ENCODE peak calls at places on chromosomes 1 and 21, in six cellular contexts. One of them, this sample, is unnamed.

GRCh38 chr1:92679980-92680379 is 104.9 kb downstream of the EVI5 start:
- DNase-seq in dorsolateral prefrontal cortex: no peak
- DNase-seq in upper lobe of right lung: no peak
- DNase-seq in ovary: no peak
- DNase-seq in mucosa of descending colon: no peak
- DNase-seq in PC-3: peak; percentile 37
- DNase-seq in this sample: no peak

GRCh38 chr1:183306317-183307042 is 111.7 kb downstream of the NMNAT2 start:
- DNase-seq in ovary: no peak
- DNase-seq in upper lobe of right lung: no peak
- DNase-seq in dorsolateral prefrontal cortex: no peak
- DNase-seq in PC-3: peak; percentile 19
- DNase-seq in mucosa of descending colon: no peak
- DNase-seq in this sample: no peak

GRCh38 chr1:77889240-77889637 is 815 bp downstream of the NEXN start:
- DNase-seq in mucosa of descending colon: no peak
- DNase-seq in dorsolateral prefrontal cortex: no peak
- DNase-seq in PC-3: peak; percentile 62
- DNase-seq in ovary: no peak
- DNase-seq in upper lobe of right lung: no peak
- DNase-seq in this sample: no peak

GRCh38 chr1:71224958-71225357 is 144.1 kb upstream of the ZRANB2 start:
- DNase-seq in upper lobe of right lung: no peak
- DNase-seq in mucosa of descending colon: no peak
- DNase-seq in dorsolateral prefrontal cortex: no peak
- DNase-seq in ovary: no peak
- DNase-seq in PC-3: no peak
- DNase-seq in this sample: no peak

GRCh38 chr1:150366416-150367296 is 2.7 kb downstream of the RPRD2 start:
- DNase-seq in dorsolateral prefrontal cortex: no peak
- DNase-seq in mucosa of descending colon: no peak
- DNase-seq in ovary: no peak
- DNase-seq in PC-3: peak; percentile 30
- DNase-seq in upper lobe of right lung: no peak
- DNase-seq in this sample: no peak

GRCh38 chr1:212413902-212414327 is 771 bp downstream of the PACC1 start:
- DNase-seq in upper lobe of right lung: no peak
- DNase-seq in PC-3: no peak
- DNase-seq in mucosa of descending colon: no peak
- DNase-seq in dorsolateral prefrontal cortex: no peak
- DNase-seq in ovary: no peak
- DNase-seq in this sample: no peak

GRCh38 chr1:17122449-17123194 is 3.4 kb upstream of the PADI2 start:
- DNase-seq in ovary: no peak
- DNase-seq in PC-3: no peak
- DNase-seq in upper lobe of right lung: no peak
- DNase-seq in mucosa of descending colon: peak; percentile 53
- DNase-seq in dorsolateral prefrontal cortex: no peak
- DNase-seq in this sample: no peak

GRCh38 chr21:25636727-25637126 is 2.3 kb upstream of the JAM2 start:
- DNase-seq in dorsolateral prefrontal cortex: no peak
- DNase-seq in upper lobe of right lung: no peak
- DNase-seq in ovary: no peak
- DNase-seq in PC-3: no peak
- DNase-seq in mucosa of descending colon: no peak
- DNase-seq in this sample: no peak

GRCh38 chr21:43957128-43957571 is 55.0 kb upstream of the TRAPPC10 start:
- DNase-seq in mucosa of descending colon: peak; percentile 20
- DNase-seq in ovary: no peak
- DNase-seq in upper lobe of right lung: no peak
- DNase-seq in PC-3: no peak
- DNase-seq in dorsolateral prefrontal cortex: no peak
- DNase-seq in this sample: no peak

GRCh38 chr1:10987840-10988417 is 24.5 kb upstream of the TARDBP start:
- DNase-seq in PC-3: no peak
- DNase-seq in mucosa of descending colon: no peak
- DNase-seq in upper lobe of right lung: no peak
- DNase-seq in ovary: no peak
- DNase-seq in dorsolateral prefrontal cortex: no peak
- DNase-seq in this sample: no peak

GRCh38 chr1:25037174-25038074 is 107.3 kb upstream of the RUNX3 start:
- DNase-seq in mucosa of descending colon: peak; percentile 60
- DNase-seq in PC-3: peak; percentile 68
- DNase-seq in upper lobe of right lung: no peak
- DNase-seq in ovary: no peak
- DNase-seq in dorsolateral prefrontal cortex: no peak
- DNase-seq in this sample: no peak

GRCh38 chr21:42117229-42118048 is 46.3 kb downstream of the UMODL1 start:
- DNase-seq in dorsolateral prefrontal cortex: peak; percentile 76
- DNase-seq in ovary: peak; percentile 77
- DNase-seq in mucosa of descending colon: peak; percentile 85
- DNase-seq in upper lobe of right lung: peak; percentile 80
- DNase-seq in PC-3: peak; percentile 94
- DNase-seq in this sample: no peak

GRCh38 chr1:109763646-109764415 is at the start of gene EPS8L3:
- DNase-seq in PC-3: no peak
- DNase-seq in dorsolateral prefrontal cortex: no peak
- DNase-seq in mucosa of descending colon: peak; percentile 94
- DNase-seq in upper lobe of right lung: peak; percentile 48
- DNase-seq in ovary: peak; percentile 25
- DNase-seq in this sample: no peak

GRCh38 chr21:46639489-46640386 is 4.3 kb downstream of the PRMT2 start:
- DNase-seq in ovary: no peak
- DNase-seq in dorsolateral prefrontal cortex: no peak
- DNase-seq in upper lobe of right lung: no peak
- DNase-seq in PC-3: peak; percentile 58
- DNase-seq in mucosa of descending colon: no peak
- DNase-seq in this sample: no peak

GRCh38 chr1:59178803-59179202 is 118.1 kb upstream of the FGGY start:
- DNase-seq in upper lobe of right lung: no peak
- DNase-seq in PC-3: no peak
- DNase-seq in ovary: peak; percentile 63
- DNase-seq in dorsolateral prefrontal cortex: no peak
- DNase-seq in mucosa of descending colon: no peak
- DNase-seq in this sample: no peak

GRCh38 chr1:42965339-42965738 is 6.7 kb upstream of the SLC2A1 start:
- DNase-seq in mucosa of descending colon: no peak
- DNase-seq in upper lobe of right lung: no peak
- DNase-seq in PC-3: no peak
- DNase-seq in dorsolateral prefrontal cortex: no peak
- DNase-seq in ovary: no peak
- DNase-seq in this sample: no peak

GRCh38 chr1:234969011-234969441 is 159.6 kb downstream of the TOMM20 start:
- DNase-seq in PC-3: no peak
- DNase-seq in dorsolateral prefrontal cortex: no peak
- DNase-seq in mucosa of descending colon: no peak
- DNase-seq in ovary: no peak
- DNase-seq in upper lobe of right lung: no peak
- DNase-seq in this sample: no peak

GRCh38 chr21:33069994-33070811 is at the start of gene OLIG1:
- DNase-seq in mucosa of descending colon: peak; percentile 46
- DNase-seq in dorsolateral prefrontal cortex: peak; percentile 64
- DNase-seq in ovary: no peak
- DNase-seq in upper lobe of right lung: peak; percentile 81
- DNase-seq in PC-3: peak; percentile 56
- DNase-seq in this sample: no peak

GRCh38 chr1:221063651-221064050 is 184.4 kb downstream of the HLX start:
- DNase-seq in PC-3: no peak
- DNase-seq in ovary: no peak
- DNase-seq in dorsolateral prefrontal cortex: no peak
- DNase-seq in mucosa of descending colon: no peak
- DNase-seq in upper lobe of right lung: no peak
- DNase-seq in this sample: no peak

GRCh38 chr1:45843474-45843905 is 40.1 kb downstream of the MAST2 start:
- DNase-seq in upper lobe of right lung: no peak
- DNase-seq in dorsolateral prefrontal cortex: no peak
- DNase-seq in PC-3: peak; percentile 22
- DNase-seq in ovary: no peak
- DNase-seq in mucosa of descending colon: no peak
- DNase-seq in this sample: no peak

GRCh38 chr21:44618909-44619308 is 7.0 kb downstream of the KRTAP10-8 start:
- DNase-seq in mucosa of descending colon: no peak
- DNase-seq in ovary: no peak
- DNase-seq in PC-3: peak; percentile 19
- DNase-seq in dorsolateral prefrontal cortex: no peak
- DNase-seq in upper lobe of right lung: no peak
- DNase-seq in this sample: no peak

GRCh38 chr1:21919520-21919919 is 17.6 kb downstream of the HSPG2 start:
- DNase-seq in upper lobe of right lung: no peak
- DNase-seq in PC-3: peak; percentile 77
- DNase-seq in mucosa of descending colon: no peak
- DNase-seq in ovary: no peak
- DNase-seq in dorsolateral prefrontal cortex: no peak
- DNase-seq in this sample: no peak

DNA sequence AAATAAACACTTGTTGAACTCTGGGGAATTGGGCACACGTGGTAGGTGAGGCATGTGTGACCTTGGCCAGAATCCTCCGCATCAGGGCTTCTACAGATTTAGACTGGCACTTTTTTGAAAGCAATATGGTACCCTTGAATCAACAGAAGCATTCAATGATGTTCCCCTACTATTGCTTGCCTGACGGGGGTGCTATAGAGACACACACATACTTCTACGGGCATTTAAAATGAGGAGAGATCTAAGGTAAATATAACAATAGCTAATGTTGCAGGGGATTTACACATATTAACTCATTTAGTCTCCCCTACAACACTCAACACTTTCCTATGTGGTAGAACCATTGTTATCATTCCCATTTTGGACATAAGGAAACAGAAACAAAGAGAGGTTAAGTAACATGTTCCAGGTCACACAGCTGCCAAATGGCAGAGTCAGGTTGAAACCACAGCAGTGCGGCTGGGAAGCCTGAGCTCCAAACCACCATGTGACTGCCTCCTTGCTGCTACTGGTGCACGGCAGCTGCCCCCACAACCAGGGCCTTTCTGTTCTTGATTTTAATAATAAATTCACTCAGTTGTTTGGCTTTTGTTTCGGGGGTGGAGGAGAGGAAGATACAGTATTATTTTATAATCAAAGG is 147.4 kb downstream of the ZNF281 start:
- DNase-seq in ovary: no peak
- DNase-seq in dorsolateral prefrontal cortex: no peak
- DNase-seq in upper lobe of right lung: no peak
- DNase-seq in mucosa of descending colon: no peak
- DNase-seq in PC-3: no peak
- DNase-seq in this sample: no peak
- TF ChIP-seq CTCF in ovary: no peak
- TF ChIP-seq CTCF in dorsolateral prefrontal cortex: no peak
- TF ChIP-seq CTCF in upper lobe of right lung: no peak
- TF ChIP-seq CTCF in mucosa of descending colon: no peak
- TF ChIP-seq CTCF in PC-3: peak; percentile 54
- TF ChIP-seq CTCF in this sample: no peak

GRCh38 chr1:939511-940107 is 15.9 kb downstream of the SAMD11 start:
- DNase-seq in dorsolateral prefrontal cortex: no peak
- DNase-seq in mucosa of descending colon: no peak
- DNase-seq in ovary: no peak
- DNase-seq in upper lobe of right lung: no peak
- DNase-seq in PC-3: no peak
- DNase-seq in this sample: no peak
- H3K4me3 ChIP-seq in dorsolateral prefrontal cortex: no peak overlapping the region
- H3K4me3 ChIP-seq in mucosa of descending colon: no peak overlapping the region
- H3K4me3 ChIP-seq in ovary: no peak overlapping the region
- H3K4me3 ChIP-seq in upper lobe of right lung: no peak overlapping the region
- H3K4me3 ChIP-seq in PC-3: no peak overlapping the region
- H3K4me3 ChIP-seq in this sample: no peak overlapping the region

DNA sequence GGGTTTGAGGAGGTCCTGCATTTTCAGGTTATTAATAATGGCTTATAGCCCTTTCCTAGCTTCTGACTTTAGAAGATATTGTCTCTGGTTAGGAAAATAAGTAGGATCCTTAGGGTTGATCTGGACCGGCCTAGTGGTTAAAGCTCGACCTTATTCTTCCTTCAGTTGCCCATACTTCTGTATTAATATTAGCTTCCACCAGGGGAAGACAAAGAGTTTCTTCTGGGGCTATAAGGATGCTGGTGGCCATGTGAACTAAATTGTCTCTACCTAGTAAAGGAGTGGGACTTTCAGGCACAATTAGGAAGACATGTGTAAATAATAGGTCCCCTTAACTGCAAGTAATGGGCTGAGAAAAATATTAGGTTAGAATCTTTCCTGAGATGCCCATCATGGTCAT is 20.6 kb upstream of the FCGR2A start:
- DNase-seq in PC-3: peak; percentile 37
- DNase-seq in upper lobe of right lung: no peak
- DNase-seq in dorsolateral prefrontal cortex: no peak
- DNase-seq in ovary: no peak
- DNase-seq in mucosa of descending colon: no peak
- DNase-seq in this sample: no peak
- TF ChIP-seq CTCF in PC-3: peak; percentile 62
- TF ChIP-seq CTCF in upper lobe of right lung: peak; percentile 32
- TF ChIP-seq CTCF in dorsolateral prefrontal cortex: no peak
- TF ChIP-seq CTCF in ovary: no peak
- TF ChIP-seq CTCF in mucosa of descending colon: no peak
- TF ChIP-seq CTCF in this sample: no peak

GRCh38 chr1:236143104-236143948 is 987 bp downstream of the GPR137B start:
- DNase-seq in mucosa of descending colon: no peak
- DNase-seq in PC-3: peak; percentile 9
- DNase-seq in ovary: no peak
- DNase-seq in dorsolateral prefrontal cortex: no peak
- DNase-seq in upper lobe of right lung: no peak
- DNase-seq in this sample: no peak

GRCh38 chr1:236141447-236142357 is 637 bp upstream of the GPR137B start:
- DNase-seq in mucosa of descending colon: peak; percentile 52
- DNase-seq in PC-3: peak; percentile 31
- DNase-seq in ovary: peak; percentile 40
- DNase-seq in upper lobe of right lung: no peak
- DNase-seq in dorsolateral prefrontal cortex: peak; percentile 20
- DNase-seq in this sample: no peak

GRCh38 chr1:236140705-236141446 is 1.5 kb upstream of the GPR137B start:
- DNase-seq in upper lobe of right lung: no peak
- DNase-seq in PC-3: no peak
- DNase-seq in dorsolateral prefrontal cortex: peak; percentile 54
- DNase-seq in mucosa of descending colon: no peak
- DNase-seq in ovary: no peak
- DNase-seq in this sample: no peak

GRCh38 chr1:236144033-236144432 is 1.7 kb downstream of the GPR137B start:
- DNase-seq in dorsolateral prefrontal cortex: no peak
- DNase-seq in PC-3: no peak
- DNase-seq in mucosa of descending colon: no peak
- DNase-seq in upper lobe of right lung: no peak
- DNase-seq in ovary: no peak
- DNase-seq in this sample: no peak

DNA sequence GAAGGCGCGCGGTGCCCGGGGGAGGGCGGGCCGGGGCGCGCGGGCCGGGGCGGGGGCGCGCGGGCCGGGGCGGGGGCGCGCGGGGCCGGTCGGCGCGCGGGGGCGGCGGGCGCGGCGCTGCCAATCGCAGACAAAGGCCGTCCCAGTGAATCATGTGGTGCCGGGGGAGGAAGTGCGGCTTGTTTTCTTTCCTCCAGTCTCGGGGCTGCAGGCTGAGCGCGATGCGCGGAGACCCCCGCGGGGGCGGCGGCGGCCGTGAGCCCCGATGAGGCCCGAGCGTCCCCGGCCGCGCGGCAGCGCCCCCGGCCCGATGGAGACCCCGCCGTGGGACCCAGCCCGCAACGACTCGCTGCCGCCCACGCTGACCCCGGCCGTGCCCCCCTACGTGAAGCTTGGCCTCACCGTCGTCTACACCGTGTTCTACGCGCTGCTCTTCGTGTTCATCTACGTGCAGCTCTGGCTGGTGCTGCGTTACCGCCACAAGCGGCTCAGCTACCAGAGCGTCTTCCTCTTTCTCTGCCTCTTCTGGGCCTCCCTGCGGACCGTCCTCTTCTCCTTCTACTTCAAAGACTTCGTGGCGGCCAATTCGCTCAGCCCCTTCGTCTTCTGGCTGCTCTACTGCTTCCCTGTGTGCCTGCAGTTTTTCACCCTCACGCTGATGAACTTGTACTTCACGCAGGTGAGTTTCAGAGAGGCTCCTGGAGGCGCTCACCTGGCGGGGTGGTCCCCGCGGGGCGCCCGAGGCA is at the start of gene GPR137B:
- DNase-seq in PC-3: peak; percentile 35
- DNase-seq in dorsolateral prefrontal cortex: peak; percentile 48
- DNase-seq in ovary: peak; percentile 51
- DNase-seq in upper lobe of right lung: peak; percentile 78
- DNase-seq in mucosa of descending colon: peak; percentile 63
- DNase-seq in this sample: no peak
- H3K4me3 ChIP-seq in PC-3: peak within 1 kb of the TSS; percentile 77
- H3K4me3 ChIP-seq in dorsolateral prefrontal cortex: peak within 1 kb of the TSS; percentile 78
- H3K4me3 ChIP-seq in ovary: peak within 1 kb of the TSS; percentile 73
- H3K4me3 ChIP-seq in upper lobe of right lung: peak within 1 kb of the TSS; percentile 71
- H3K4me3 ChIP-seq in mucosa of descending colon: peak within 1 kb of the TSS; percentile 36
- H3K4me3 ChIP-seq in this sample: peak within 1 kb of the TSS; percentile 53

This sample was measured in kidney epithelial cell.